ENCODE peak calls at places on chromosomes 2 and 18, in five cellular contexts. One of them, this sample, is unnamed.

GRCh38 chr2:120887844-120888243 is 152.2 kb downstream of the GLI2 start:
- DNase-seq in left ventricle myocardium superior: no peak
- DNase-seq in activated T-helper 1 cell treated with Interleukin-2 at 50 U/mL for 16 hours: no peak
- DNase-seq in endodermal cell: no peak
- DNase-seq in T-helper 2 cell: no peak
- DNase-seq in this sample: no peak

GRCh38 chr18:77366725-77367641 is 117.3 kb downstream of the GALR1 start:
- DNase-seq in T-helper 2 cell: no peak
- DNase-seq in endodermal cell: no peak
- DNase-seq in left ventricle myocardium superior: peak
- DNase-seq in activated T-helper 1 cell treated with Interleukin-2 at 50 U/mL for 16 hours: no peak
- DNase-seq in this sample: peak

GRCh38 chr2:3483227-3483985 is 35.9 kb downstream of the ADI1 start:
- DNase-seq in T-helper 2 cell: no peak
- DNase-seq in left ventricle myocardium superior: peak
- DNase-seq in endodermal cell: peak
- DNase-seq in activated T-helper 1 cell treated with Interleukin-2 at 50 U/mL for 16 hours: no peak
- DNase-seq in this sample: no peak

GRCh38 chr2:11705063-11705462 is 35.1 kb upstream of the NTSR2 start:
- DNase-seq in T-helper 2 cell: no peak
- DNase-seq in left ventricle myocardium superior: no peak
- DNase-seq in activated T-helper 1 cell treated with Interleukin-2 at 50 U/mL for 16 hours: no peak
- DNase-seq in endodermal cell: no peak
- DNase-seq in this sample: no peak

GRCh38 chr2:25833566-25833965 is 44.7 kb downstream of the ASXL2 start:
- DNase-seq in T-helper 2 cell: no peak
- DNase-seq in left ventricle myocardium superior: no peak
- DNase-seq in activated T-helper 1 cell treated with Interleukin-2 at 50 U/mL for 16 hours: no peak
- DNase-seq in endodermal cell: no peak
- DNase-seq in this sample: no peak

GRCh38 chr18:75218524-75218923 is 7.9 kb downstream of the TSHZ1 start:
- DNase-seq in T-helper 2 cell: no peak
- DNase-seq in endodermal cell: no peak
- DNase-seq in left ventricle myocardium superior: no peak
- DNase-seq in activated T-helper 1 cell treated with Interleukin-2 at 50 U/mL for 16 hours: no peak
- DNase-seq in this sample: no peak

GRCh38 chr2:95551055-95551568 is 40.7 kb upstream of the TRIM43 start:
- DNase-seq in activated T-helper 1 cell treated with Interleukin-2 at 50 U/mL for 16 hours: no peak
- DNase-seq in T-helper 2 cell: no peak
- DNase-seq in endodermal cell: no peak
- DNase-seq in left ventricle myocardium superior: no peak
- DNase-seq in this sample: no peak

GRCh38 chr2:167596072-167596471 is 651.3 kb downstream of the STK39 start:
- DNase-seq in T-helper 2 cell: no peak
- DNase-seq in activated T-helper 1 cell treated with Interleukin-2 at 50 U/mL for 16 hours: no peak
- DNase-seq in left ventricle myocardium superior: no peak
- DNase-seq in endodermal cell: no peak
- DNase-seq in this sample: no peak

GRCh38 chr2:26900831-26901321 is 52.9 kb downstream of the DPYSL5 start:
- DNase-seq in left ventricle myocardium superior: no peak
- DNase-seq in endodermal cell: peak
- DNase-seq in activated T-helper 1 cell treated with Interleukin-2 at 50 U/mL for 16 hours: no peak
- DNase-seq in T-helper 2 cell: no peak
- DNase-seq in this sample: no peak

GRCh38 chr2:197378494-197378972 is 56.3 kb downstream of the SF3B1 start:
- DNase-seq in endodermal cell: peak
- DNase-seq in T-helper 2 cell: peak
- DNase-seq in activated T-helper 1 cell treated with Interleukin-2 at 50 U/mL for 16 hours: peak
- DNase-seq in left ventricle myocardium superior: no peak
- DNase-seq in this sample: peak

GRCh38 chr18:3983351-3983969 is 471.6 kb downstream of the DLGAP1 start:
- DNase-seq in activated T-helper 1 cell treated with Interleukin-2 at 50 U/mL for 16 hours: no peak
- DNase-seq in endodermal cell: no peak
- DNase-seq in left ventricle myocardium superior: no peak
- DNase-seq in T-helper 2 cell: no peak
- DNase-seq in this sample: peak

GRCh38 chr18:31626409-31626808 is 34.7 kb downstream of the TTR start:
- DNase-seq in left ventricle myocardium superior: no peak
- DNase-seq in T-helper 2 cell: no peak
- DNase-seq in endodermal cell: no peak
- DNase-seq in activated T-helper 1 cell treated with Interleukin-2 at 50 U/mL for 16 hours: no peak
- DNase-seq in this sample: no peak

GRCh38 chr18:78878335-78878734 is 101.3 kb upstream of the SALL3 start:
- DNase-seq in activated T-helper 1 cell treated with Interleukin-2 at 50 U/mL for 16 hours: no peak
- DNase-seq in endodermal cell: peak
- DNase-seq in T-helper 2 cell: no peak
- DNase-seq in left ventricle myocardium superior: no peak
- DNase-seq in this sample: no peak

GRCh38 chr2:70790079-70790963 is at the start of gene FIGLA:
- DNase-seq in endodermal cell: peak
- DNase-seq in left ventricle myocardium superior: peak
- DNase-seq in activated T-helper 1 cell treated with Interleukin-2 at 50 U/mL for 16 hours: no peak
- DNase-seq in T-helper 2 cell: no peak
- DNase-seq in this sample: no peak

GRCh38 chr2:86193901-86194567 is 1.2 kb downstream of the IMMT start:
- DNase-seq in activated T-helper 1 cell treated with Interleukin-2 at 50 U/mL for 16 hours: no peak
- DNase-seq in left ventricle myocardium superior: no peak
- DNase-seq in endodermal cell: no peak
- DNase-seq in T-helper 2 cell: no peak
- DNase-seq in this sample: no peak

GRCh38 chr2:189526936-189527654 is 53.5 kb downstream of the SLC40A1 start:
- DNase-seq in activated T-helper 1 cell treated with Interleukin-2 at 50 U/mL for 16 hours: no peak
- DNase-seq in endodermal cell: no peak
- DNase-seq in T-helper 2 cell: no peak
- DNase-seq in left ventricle myocardium superior: no peak
- DNase-seq in this sample: no peak

GRCh38 chr2:96680561-96681141 is 38.1 kb downstream of the FER1L5 start:
- DNase-seq in T-helper 2 cell: no peak
- DNase-seq in activated T-helper 1 cell treated with Interleukin-2 at 50 U/mL for 16 hours: no peak
- DNase-seq in left ventricle myocardium superior: no peak
- DNase-seq in endodermal cell: no peak
- DNase-seq in this sample: no peak

GRCh38 chr2:119106301-119106897 is 52.2 kb downstream of the C1QL2 start:
- DNase-seq in activated T-helper 1 cell treated with Interleukin-2 at 50 U/mL for 16 hours: no peak
- DNase-seq in endodermal cell: peak
- DNase-seq in T-helper 2 cell: no peak
- DNase-seq in left ventricle myocardium superior: peak
- DNase-seq in this sample: no peak

GRCh38 chr2:7539760-7540159 is 622.5 kb downstream of the RNF144A start:
- DNase-seq in endodermal cell: no peak
- DNase-seq in T-helper 2 cell: no peak
- DNase-seq in activated T-helper 1 cell treated with Interleukin-2 at 50 U/mL for 16 hours: no peak
- DNase-seq in left ventricle myocardium superior: no peak
- DNase-seq in this sample: no peak

GRCh38 chr2:228318218-228318617 is 136.7 kb upstream of the SPHKAP start:
- DNase-seq in T-helper 2 cell: no peak
- DNase-seq in activated T-helper 1 cell treated with Interleukin-2 at 50 U/mL for 16 hours: no peak
- DNase-seq in left ventricle myocardium superior: peak
- DNase-seq in endodermal cell: peak
- DNase-seq in this sample: peak

GRCh38 chr2:50895058-50895457 is 136.9 kb downstream of the NRXN1 start:
- DNase-seq in endodermal cell: no peak
- DNase-seq in T-helper 2 cell: no peak
- DNase-seq in left ventricle myocardium superior: no peak
- DNase-seq in activated T-helper 1 cell treated with Interleukin-2 at 50 U/mL for 16 hours: no peak
- DNase-seq in this sample: peak

GRCh38 chr18:48348739-48349138 is 60.4 kb downstream of the ZBTB7C start:
- DNase-seq in endodermal cell: peak
- DNase-seq in activated T-helper 1 cell treated with Interleukin-2 at 50 U/mL for 16 hours: no peak
- DNase-seq in left ventricle myocardium superior: no peak
- DNase-seq in T-helper 2 cell: no peak
- DNase-seq in this sample: no peak

GRCh38 chr2:98140210-98140609 is 53.2 kb downstream of the VWA3B start:
- DNase-seq in T-helper 2 cell: no peak
- DNase-seq in left ventricle myocardium superior: peak
- DNase-seq in activated T-helper 1 cell treated with Interleukin-2 at 50 U/mL for 16 hours: no peak
- DNase-seq in endodermal cell: peak
- DNase-seq in this sample: no peak

This sample was measured in NCI-H446 treated with DMSO at 0.1 percent for 48 hours.